ENCODE peak calls at places on chromosome 11, in seven cellular contexts. S is SK-N-SH, O is GM12878, D is H1, B is GM12891, R is K562, P is HepG2. J is an unnamed sample.

GRCh38 chr11:225734-226453 is 10.2 kb downstream of the SIRT3 start:
- DNase-seq in S (no peak), O (peak), D (no peak), B (no peak), R (no peak), P (no peak), J (no peak)

GRCh38 chr11:86639172-86639571 is 33.2 kb downstream of the ME3 start:
- DNase-seq in S (no peak), O (no peak), D (no peak), B (no peak), R (no peak), P (no peak), J (no peak)

GRCh38 chr11:114091791-114092397 is 32.4 kb downstream of the ZBTB16 start:
- DNase-seq in S (no peak), O (no peak), D (no peak), B (no peak), R (no peak), P (peak), J (no peak)

GRCh38 chr11:66327171-66328035 is 8.8 kb downstream of the RIN1 start:
- DNase-seq in S (peak), O (no peak), D (no peak), B (no peak), R (peak), P (no peak), J (no peak)

GRCh38 chr11:99370557-99371200 is 349.9 kb downstream of the CNTN5 start:
- DNase-seq in S (no peak), O (no peak), D (no peak), B (no peak), R (no peak), P (no peak), J (no peak)

GRCh38 chr11:9448576-9449352 is 12.0 kb upstream of the ZNF143 start:
- DNase-seq in S (no peak), O (no peak), D (no peak), B (no peak), R (no peak), P (no peak), J (no peak)

GRCh38 chr11:44690651-44691050 is 36.1 kb upstream of the TSPAN18 start:
- DNase-seq in S (no peak), O (no peak), D (no peak), B (no peak), R (no peak), P (no peak), J (no peak)

GRCh38 chr11:34181856-34182405 is 76.5 kb downstream of the NAT10 start:
- DNase-seq in S (no peak), O (no peak), D (no peak), B (no peak), R (no peak), P (no peak), J (no peak)

GRCh38 chr11:102680945-102681344 is 24.6 kb downstream of the MMP27 start:
- DNase-seq in S (no peak), O (no peak), D (no peak), B (no peak), R (no peak), P (no peak), J (no peak)

GRCh38 chr11:10456519-10456918 is 1.5 kb downstream of the AMPD3 start:
- DNase-seq in S (no peak), O (no peak), D (no peak), B (no peak), R (peak), P (no peak), J (no peak)

GRCh38 chr11:12725863-12726666 is 51.8 kb downstream of the TEAD1 start:
- DNase-seq in S (no peak), O (no peak), D (no peak), B (no peak), R (peak), P (no peak), J (no peak)

GRCh38 chr11:16867097-16867496 is 128.7 kb downstream of the C11orf58 start:
- DNase-seq in S (no peak), O (no peak), D (no peak), B (no peak), R (no peak), P (no peak), J (no peak)

GRCh38 chr11:34356576-34356917 is 1.3 kb downstream of the ABTB2 start:
- DNase-seq in S (no peak), O (no peak), D (no peak), B (no peak), R (no peak), P (no peak), J (no peak)

GRCh38 chr11:34613462-34614183 is 7.3 kb upstream of the EHF start:
- DNase-seq in S (no peak), O (no peak), D (no peak), B (peak), R (no peak), P (no peak), J (no peak)

GRCh38 chr11:1353383-1354124 is 36.2 kb upstream of the BRSK2 start:
- DNase-seq in S (peak), O (no peak), D (no peak), B (no peak), R (no peak), P (no peak), J (no peak)

GRCh38 chr11:113876798-113877672 is 1.7 kb upstream of the USP28 start:
- DNase-seq in S (no peak), O (no peak), D (no peak), B (no peak), R (peak), P (no peak), J (no peak)

GRCh38 chr11:73003083-73003482 is 139.0 kb downstream of the FCHSD2 start:
- DNase-seq in S (no peak), O (peak), D (no peak), B (no peak), R (no peak), P (no peak), J (no peak)

GRCh38 chr11:66324626-66325025 is 7.8 kb upstream of the CD248 start:
- DNase-seq in S (peak), O (no peak), D (no peak), B (no peak), R (no peak), P (no peak), J (no peak)

GRCh38 chr11:114060402-114061052 is 1.0 kb downstream of the ZBTB16 start:
- DNase-seq in S (peak), O (no peak), D (no peak), B (no peak), R (no peak), P (no peak), J (no peak)

GRCh38 chr11:66864172-66864901 is 7.5 kb downstream of the LRFN4 start:
- DNase-seq in S (no peak), O (no peak), D (no peak), B (no peak), R (no peak), P (no peak), J (no peak)

GRCh38 chr11:117907276-117908110 is 21.7 kb downstream of the TMPRSS13 start:
- DNase-seq in S (peak), O (peak), D (peak), B (no peak), R (peak), P (peak), J (no peak)
- TF ChIP-seq TAF1 in S (no peak), O (no peak), D (no peak), B (no peak), R (peak), P (no peak), J (no peak)

DNA sequence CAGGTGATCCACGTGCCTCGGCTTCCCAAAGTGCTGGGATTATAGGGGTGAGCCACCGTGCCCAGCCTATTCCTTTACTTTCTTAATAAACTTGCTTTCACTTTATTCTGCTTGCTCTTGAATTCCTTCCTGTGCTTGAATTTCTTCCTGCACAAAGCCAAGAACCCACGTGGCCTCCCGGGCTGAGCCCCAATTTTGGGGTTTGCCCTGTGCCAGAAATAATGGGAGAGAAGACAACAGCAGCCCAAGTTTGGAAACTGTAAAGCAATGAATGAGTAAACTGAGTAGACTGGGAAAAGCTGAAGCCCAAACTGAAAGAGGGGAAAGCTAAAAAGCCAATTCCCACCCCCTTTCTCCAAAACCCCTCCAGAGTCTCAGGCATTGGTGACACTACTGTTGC is 136.4 kb downstream of the NECTIN1 start:
- DNase-seq in S (no peak), O (no peak), D (no peak), B (no peak), R (no peak), P (no peak), J (no peak)
- TF ChIP-seq TAF1 in S (no peak), O (no peak), D (no peak), B (no peak), R (no peak), P (no peak), J (no peak)

DNA sequence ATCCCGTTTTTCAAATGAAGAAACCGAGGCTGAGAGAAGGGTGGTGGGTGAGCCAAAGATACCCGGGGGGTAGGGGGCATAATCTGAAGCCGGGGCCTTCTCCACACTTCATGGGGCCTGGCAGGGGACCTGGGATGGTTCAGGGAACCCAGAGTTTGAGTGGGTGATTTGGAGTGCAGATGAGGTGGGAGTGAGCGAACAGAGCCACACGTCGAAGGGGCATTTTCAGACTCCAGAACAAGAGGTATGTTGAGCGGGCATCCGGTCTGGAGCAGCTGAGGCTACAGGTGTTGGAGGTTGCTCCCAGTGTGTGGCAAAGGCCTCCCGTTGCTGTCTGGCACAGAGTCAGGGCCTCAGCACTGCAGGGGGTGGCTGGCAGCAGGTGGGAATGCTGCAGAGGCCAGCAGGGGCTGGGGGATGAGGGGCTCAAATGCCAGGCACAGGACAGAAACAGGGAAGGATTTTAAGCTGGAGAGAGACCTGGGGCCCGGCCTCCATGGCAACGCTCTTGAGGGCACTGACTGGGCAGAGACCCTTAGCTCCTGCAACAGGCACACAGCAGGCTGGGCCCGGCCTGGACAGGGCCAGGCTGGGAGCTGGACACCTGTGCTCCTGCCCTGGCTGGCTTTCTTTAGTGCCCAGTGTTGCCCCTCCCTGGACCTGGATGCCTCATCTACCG is 46.2 kb downstream of the WNT11 start:
- DNase-seq in S (peak), O (no peak), D (no peak), B (no peak), R (no peak), P (no peak), J (no peak)
- TF ChIP-seq TAF1 in S (no peak), O (no peak), D (no peak), B (no peak), R (no peak), P (no peak), J (no peak)

GRCh38 chr11:62974848-62975522 is 9.8 kb downstream of the SLC22A6 start:
- DNase-seq in S (peak), O (no peak), D (peak), B (no peak), R (peak), P (peak), J (no peak)
- TF ChIP-seq TAF1 in S (no peak), O (no peak), D (no peak), B (no peak), R (no peak), P (no peak), J (no peak)

GRCh38 chr11:108958446-108959123 is 293.7 kb downstream of the DDX10 start:
- DNase-seq in S (peak), O (no peak), D (no peak), B (no peak), R (peak), P (no peak), J (no peak)

GRCh38 chr11:108961095-108961494 is 296.2 kb downstream of the DDX10 start:
- DNase-seq in S (no peak), O (no peak), D (no peak), B (no peak), R (no peak), P (no peak), J (no peak)

GRCh38 chr11:108960498-108960897 is 295.6 kb downstream of the DDX10 start:
- DNase-seq in S (no peak), O (no peak), D (no peak), B (no peak), R (no peak), P (no peak), J (no peak)

GRCh38 chr11:108959874-108960273 is 295.0 kb downstream of the DDX10 start:
- DNase-seq in S (no peak), O (no peak), D (no peak), B (no peak), R (no peak), P (no peak), J (no peak)

DNA sequence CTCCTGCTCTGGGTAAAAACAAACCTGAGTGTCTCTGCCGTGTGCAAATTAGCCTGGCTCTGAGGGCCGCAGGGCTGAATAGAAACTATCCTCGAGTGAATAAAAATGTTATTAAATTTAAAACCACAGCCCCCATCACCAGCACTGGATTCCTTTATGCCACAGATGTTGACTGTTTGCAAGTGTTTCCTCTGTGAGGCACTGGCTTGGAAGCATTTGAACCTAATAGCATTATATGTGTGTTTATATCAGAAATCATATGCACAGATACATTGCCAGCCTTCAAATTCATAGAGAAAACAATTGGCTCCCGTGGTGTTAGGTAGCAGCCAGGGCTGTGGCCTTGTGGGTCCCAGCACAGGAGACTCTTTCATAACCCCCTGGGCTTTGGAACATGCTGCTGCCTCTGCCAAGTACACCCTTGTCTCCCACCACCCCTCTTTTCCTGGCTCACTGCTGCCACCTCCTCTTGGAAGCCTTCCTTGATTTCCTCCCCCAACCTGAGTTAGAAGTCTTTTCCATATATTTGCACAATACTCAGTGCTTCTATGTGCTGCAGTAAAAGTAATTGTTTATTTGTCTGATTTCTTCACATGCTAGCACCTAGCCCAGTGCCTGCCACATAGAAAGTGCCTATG is 294.4 kb downstream of the DDX10 start:
- DNase-seq in S (peak), O (no peak), D (no peak), B (no peak), R (no peak), P (no peak), J (no peak)
- TF ChIP-seq TAF1 in S (no peak), O (no peak), D (no peak), B (no peak), R (no peak), P (no peak), J (no peak)